ENCODE peak calls at places on chromosome 16, in ten cellular contexts. One of them, this sample, is unnamed.
A peak's percentile ranks its signal among the peaks of the same experiment; 100 is the strongest.

GRCh38 chr16:74903095-74903494 is 81.8 kb downstream of the WDR59 start:
- DNase-seq in endothelial cell of umbilical vein: no peak
- DNase-seq in A549: no peak
- DNase-seq in testis: no peak
- DNase-seq in uterus: no peak
- DNase-seq in transverse colon: no peak
- DNase-seq in body of pancreas: no peak
- DNase-seq in heart left ventricle: no peak
- DNase-seq in upper lobe of left lung: no peak
- DNase-seq in gastrocnemius medialis: no peak
- DNase-seq in this sample: no peak

GRCh38 chr16:29837833-29838232 is 17.6 kb downstream of the MVP start:
- DNase-seq in gastrocnemius medialis: no peak
- DNase-seq in upper lobe of left lung: no peak
- DNase-seq in endothelial cell of umbilical vein: peak; percentile 88
- DNase-seq in body of pancreas: no peak
- DNase-seq in uterus: no peak
- DNase-seq in heart left ventricle: no peak
- DNase-seq in transverse colon: no peak
- DNase-seq in testis: no peak
- DNase-seq in A549: no peak
- DNase-seq in this sample: no peak

GRCh38 chr16:23498863-23499262 is 11.4 kb downstream of the GGA2 start:
- DNase-seq in endothelial cell of umbilical vein: no peak
- DNase-seq in testis: no peak
- DNase-seq in A549: no peak
- DNase-seq in heart left ventricle: no peak
- DNase-seq in transverse colon: no peak
- DNase-seq in upper lobe of left lung: no peak
- DNase-seq in uterus: no peak
- DNase-seq in body of pancreas: no peak
- DNase-seq in gastrocnemius medialis: no peak
- DNase-seq in this sample: no peak

GRCh38 chr16:13110124-13110796 is 208.9 kb downstream of the SHISA9 start:
- DNase-seq in transverse colon: no peak
- DNase-seq in uterus: no peak
- DNase-seq in body of pancreas: peak; percentile 21
- DNase-seq in endothelial cell of umbilical vein: no peak
- DNase-seq in testis: no peak
- DNase-seq in heart left ventricle: no peak
- DNase-seq in gastrocnemius medialis: peak; percentile 43
- DNase-seq in A549: peak; percentile 39
- DNase-seq in upper lobe of left lung: no peak
- DNase-seq in this sample: no peak

GRCh38 chr16:63422633-63423032 is 1386.4 kb upstream of the CDH8 start:
- DNase-seq in upper lobe of left lung: no peak
- DNase-seq in uterus: no peak
- DNase-seq in transverse colon: no peak
- DNase-seq in testis: no peak
- DNase-seq in endothelial cell of umbilical vein: no peak
- DNase-seq in gastrocnemius medialis: no peak
- DNase-seq in heart left ventricle: no peak
- DNase-seq in body of pancreas: no peak
- DNase-seq in A549: no peak
- DNase-seq in this sample: no peak

GRCh38 chr16:63945805-63946204 is 1176.1 kb downstream of the CDH11 start:
- DNase-seq in body of pancreas: no peak
- DNase-seq in heart left ventricle: no peak
- DNase-seq in uterus: no peak
- DNase-seq in transverse colon: no peak
- DNase-seq in testis: no peak
- DNase-seq in upper lobe of left lung: no peak
- DNase-seq in gastrocnemius medialis: no peak
- DNase-seq in endothelial cell of umbilical vein: no peak
- DNase-seq in A549: no peak
- DNase-seq in this sample: no peak

GRCh38 chr16:28823291-28823718 is 506 bp downstream of the ATXN2L start:
- DNase-seq in uterus: no peak
- DNase-seq in transverse colon: no peak
- DNase-seq in A549: no peak
- DNase-seq in upper lobe of left lung: no peak
- DNase-seq in heart left ventricle: no peak
- DNase-seq in body of pancreas: no peak
- DNase-seq in gastrocnemius medialis: no peak
- DNase-seq in testis: no peak
- DNase-seq in endothelial cell of umbilical vein: no peak
- DNase-seq in this sample: no peak

GRCh38 chr16:80045944-80046660 is 445.6 kb upstream of the MAF start:
- DNase-seq in upper lobe of left lung: no peak
- DNase-seq in uterus: no peak
- DNase-seq in A549: no peak
- DNase-seq in body of pancreas: no peak
- DNase-seq in testis: no peak
- DNase-seq in heart left ventricle: no peak
- DNase-seq in endothelial cell of umbilical vein: no peak
- DNase-seq in transverse colon: no peak
- DNase-seq in gastrocnemius medialis: no peak
- DNase-seq in this sample: no peak

GRCh38 chr16:27718767-27719445 is 169.0 kb downstream of the KATNIP start:
- DNase-seq in body of pancreas: no peak
- DNase-seq in transverse colon: no peak
- DNase-seq in endothelial cell of umbilical vein: no peak
- DNase-seq in gastrocnemius medialis: no peak
- DNase-seq in A549: no peak
- DNase-seq in heart left ventricle: peak; percentile 13
- DNase-seq in upper lobe of left lung: no peak
- DNase-seq in testis: peak; percentile 92
- DNase-seq in uterus: no peak
- DNase-seq in this sample: no peak

GRCh38 chr16:17083628-17084027 is 387.1 kb downstream of the XYLT1 start:
- DNase-seq in A549: no peak
- DNase-seq in gastrocnemius medialis: no peak
- DNase-seq in body of pancreas: no peak
- DNase-seq in uterus: no peak
- DNase-seq in upper lobe of left lung: no peak
- DNase-seq in transverse colon: no peak
- DNase-seq in endothelial cell of umbilical vein: no peak
- DNase-seq in testis: no peak
- DNase-seq in heart left ventricle: no peak
- DNase-seq in this sample: no peak

GRCh38 chr16:71807905-71808592 is 585 bp downstream of the AP1G1 start:
- DNase-seq in upper lobe of left lung: peak; percentile 34
- DNase-seq in testis: peak; percentile 66
- DNase-seq in gastrocnemius medialis: peak; percentile 35
- DNase-seq in endothelial cell of umbilical vein: peak; percentile 55
- DNase-seq in transverse colon: peak; percentile 47
- DNase-seq in A549: peak; percentile 29
- DNase-seq in uterus: no peak
- DNase-seq in heart left ventricle: no peak
- DNase-seq in body of pancreas: peak; percentile 35
- DNase-seq in this sample: no peak

GRCh38 chr16:28110479-28110878 is 47.0 kb upstream of the GSG1L start:
- DNase-seq in transverse colon: no peak
- DNase-seq in heart left ventricle: no peak
- DNase-seq in gastrocnemius medialis: no peak
- DNase-seq in testis: no peak
- DNase-seq in A549: no peak
- DNase-seq in body of pancreas: no peak
- DNase-seq in endothelial cell of umbilical vein: no peak
- DNase-seq in upper lobe of left lung: peak; percentile 53
- DNase-seq in uterus: no peak
- DNase-seq in this sample: no peak

GRCh38 chr16:2341456-2342447 is 1.2 kb upstream of the ABCA3 start:
- DNase-seq in transverse colon: peak; percentile 18
- DNase-seq in endothelial cell of umbilical vein: no peak
- DNase-seq in testis: peak; percentile 29
- DNase-seq in A549: no peak
- DNase-seq in uterus: peak; percentile 27
- DNase-seq in upper lobe of left lung: no peak
- DNase-seq in heart left ventricle: peak; percentile 69
- DNase-seq in gastrocnemius medialis: peak; percentile 20
- DNase-seq in body of pancreas: no peak
- DNase-seq in this sample: no peak

DNA sequence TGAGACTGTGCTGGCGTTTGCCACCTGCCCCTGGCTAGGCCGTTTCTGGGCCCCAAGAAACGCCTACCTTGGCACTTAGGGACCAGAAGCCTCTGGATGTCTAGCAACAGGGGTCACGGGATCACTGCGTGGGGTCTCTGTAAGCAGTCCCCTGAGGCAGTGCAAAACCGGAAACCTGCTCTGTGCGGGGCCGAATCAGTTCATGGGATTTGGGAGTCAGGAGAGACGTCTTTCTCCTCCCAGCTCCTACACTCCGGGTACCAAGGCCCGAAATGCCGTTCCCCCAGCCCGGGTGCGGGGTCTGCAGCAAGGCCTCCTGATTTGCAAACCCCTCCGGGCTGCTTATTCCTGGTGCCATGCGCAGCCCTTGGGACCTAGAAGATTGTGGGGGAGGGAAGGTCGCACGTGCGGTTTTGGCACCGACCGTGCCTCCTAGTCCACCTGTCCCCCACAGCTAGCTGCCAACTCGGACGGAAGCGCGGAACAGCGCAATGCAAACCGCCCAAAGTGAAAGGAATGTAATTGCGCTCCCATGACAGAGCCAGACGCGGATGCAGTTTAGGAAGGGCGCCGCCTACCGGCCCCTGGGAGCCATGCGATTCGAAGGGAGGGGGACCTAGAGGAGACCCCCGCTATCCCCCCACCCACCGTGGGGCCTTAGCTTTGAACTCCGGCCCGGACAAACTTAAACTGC is 6.5 kb downstream of the IRX5 start:
- DNase-seq in heart left ventricle: peak; percentile 69
- DNase-seq in body of pancreas: no peak
- DNase-seq in uterus: no peak
- DNase-seq in gastrocnemius medialis: no peak
- DNase-seq in upper lobe of left lung: peak; percentile 73
- DNase-seq in endothelial cell of umbilical vein: peak; percentile 24
- DNase-seq in testis: peak; percentile 59
- DNase-seq in transverse colon: no peak
- DNase-seq in A549: peak; percentile 50
- DNase-seq in this sample: peak; percentile 83
- TF ChIP-seq CTCF in heart left ventricle: peak; percentile 54
- TF ChIP-seq CTCF in body of pancreas: peak; percentile 33
- TF ChIP-seq CTCF in uterus: peak; percentile 13
- TF ChIP-seq CTCF in gastrocnemius medialis: peak; percentile 51
- TF ChIP-seq CTCF in upper lobe of left lung: peak; percentile 37
- TF ChIP-seq CTCF in endothelial cell of umbilical vein: peak; percentile 66
- TF ChIP-seq CTCF in testis: no peak
- TF ChIP-seq CTCF in transverse colon: peak; percentile 18
- TF ChIP-seq CTCF in A549: peak; percentile 74
- TF ChIP-seq CTCF in this sample: peak; percentile 78

DNA sequence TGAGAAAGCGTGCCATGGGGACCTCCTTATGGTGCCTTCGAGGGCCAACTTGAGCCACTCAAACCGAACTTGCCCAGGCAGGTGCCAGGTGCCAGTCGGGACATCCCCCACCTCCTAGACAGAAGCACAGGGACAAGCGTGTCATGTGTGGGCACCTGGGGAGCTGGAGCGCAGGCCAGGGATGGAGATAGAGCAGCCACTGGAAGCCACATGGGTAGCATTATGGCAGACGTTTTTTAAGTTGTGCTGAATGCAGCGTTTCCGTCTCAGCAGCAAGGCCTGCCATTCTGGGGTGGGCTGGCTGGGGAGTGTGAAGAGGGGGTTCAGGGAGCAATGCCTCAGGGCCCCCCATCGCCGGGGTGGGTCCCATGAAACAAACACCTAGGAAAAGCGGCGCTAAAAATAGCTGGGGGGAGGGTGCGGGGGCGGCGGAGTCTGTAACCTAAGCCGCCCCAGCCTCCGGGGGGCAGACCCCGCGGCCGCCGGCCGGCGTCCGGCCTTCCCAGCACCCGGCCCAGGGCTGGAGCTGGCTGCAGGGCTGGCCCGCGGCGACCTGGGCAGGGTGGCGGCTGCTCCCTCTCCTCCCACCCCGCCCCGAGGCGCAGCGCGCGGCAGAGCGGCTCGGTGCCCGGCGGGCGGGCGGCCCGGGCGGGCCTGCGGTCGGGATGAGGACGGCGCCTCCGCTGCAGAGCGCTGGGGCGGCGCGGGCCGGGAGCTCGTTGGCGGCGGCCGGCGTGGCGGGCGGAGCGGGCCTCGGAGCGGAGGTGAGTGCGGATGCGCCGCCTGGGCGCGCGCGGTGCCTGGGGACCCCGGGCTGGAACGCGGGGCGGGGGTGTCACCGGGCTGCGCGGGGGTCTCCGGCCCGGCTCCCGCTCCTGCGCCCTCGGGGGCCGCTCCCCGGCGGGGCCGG is at the start of gene ZNF469:
- DNase-seq in uterus: peak; percentile 31
- DNase-seq in heart left ventricle: peak; percentile 66
- DNase-seq in body of pancreas: no peak
- DNase-seq in upper lobe of left lung: no peak
- DNase-seq in A549: peak; percentile 58
- DNase-seq in testis: no peak
- DNase-seq in transverse colon: no peak
- DNase-seq in gastrocnemius medialis: no peak
- DNase-seq in endothelial cell of umbilical vein: no peak
- DNase-seq in this sample: no peak
- TF ChIP-seq POLR2A in uterus: no peak
- TF ChIP-seq POLR2A in heart left ventricle: no peak
- TF ChIP-seq POLR2A in body of pancreas: no peak
- TF ChIP-seq POLR2A in upper lobe of left lung: no peak
- TF ChIP-seq POLR2A in A549: peak; percentile 36
- TF ChIP-seq POLR2A in testis: no peak
- TF ChIP-seq POLR2A in transverse colon: no peak
- TF ChIP-seq POLR2A in gastrocnemius medialis: peak; percentile 19
- TF ChIP-seq POLR2A in endothelial cell of umbilical vein: no peak
- TF ChIP-seq POLR2A in this sample: no peak

GRCh38 chr16:21653571-21653970 is 1.2 kb upstream of the IGSF6 start:
- DNase-seq in gastrocnemius medialis: no peak
- DNase-seq in body of pancreas: peak; percentile 33
- DNase-seq in upper lobe of left lung: no peak
- DNase-seq in heart left ventricle: no peak
- DNase-seq in A549: no peak
- DNase-seq in transverse colon: no peak
- DNase-seq in uterus: no peak
- DNase-seq in endothelial cell of umbilical vein: no peak
- DNase-seq in testis: no peak
- DNase-seq in this sample: no peak
- TF ChIP-seq CTCF in gastrocnemius medialis: no peak
- TF ChIP-seq CTCF in body of pancreas: no peak
- TF ChIP-seq CTCF in upper lobe of left lung: no peak
- TF ChIP-seq CTCF in heart left ventricle: no peak
- TF ChIP-seq CTCF in A549: no peak
- TF ChIP-seq CTCF in transverse colon: no peak
- TF ChIP-seq CTCF in uterus: no peak
- TF ChIP-seq CTCF in endothelial cell of umbilical vein: no peak
- TF ChIP-seq CTCF in testis: no peak
- TF ChIP-seq CTCF in this sample: no peak

DNA sequence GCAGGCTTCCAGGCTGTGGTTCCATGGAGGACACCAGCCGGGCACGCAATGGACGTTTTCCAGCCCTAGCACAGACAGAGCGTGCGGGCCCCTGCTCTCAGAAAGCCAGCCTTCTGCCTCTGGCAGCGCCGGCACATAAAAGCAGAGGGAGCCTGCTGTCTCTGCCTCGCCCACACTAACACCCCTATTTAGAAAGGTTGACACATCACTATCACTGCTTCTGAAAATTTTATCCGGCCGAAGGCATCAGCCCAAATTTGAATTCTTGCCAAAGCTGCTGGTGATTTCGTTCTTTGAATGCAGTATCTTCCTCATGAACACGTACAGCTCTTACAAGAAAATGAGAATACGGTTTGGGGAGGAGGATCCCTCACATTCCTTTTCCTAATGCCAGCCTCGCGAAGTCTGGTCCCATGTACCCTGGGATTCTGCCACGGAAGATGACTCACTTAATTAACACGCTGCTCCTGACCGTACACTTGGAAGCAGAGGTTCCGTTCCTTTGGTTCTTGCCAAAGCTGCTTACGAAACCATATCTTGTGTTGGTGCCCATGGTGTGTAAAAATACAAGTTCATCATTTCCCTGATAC is 1.3 kb upstream of the RAB11FIP3 start:
- DNase-seq in uterus: peak; percentile 80
- DNase-seq in testis: peak; percentile 78
- DNase-seq in heart left ventricle: no peak
- DNase-seq in A549: peak; percentile 50
- DNase-seq in gastrocnemius medialis: peak; percentile 94
- DNase-seq in transverse colon: peak; percentile 60
- DNase-seq in upper lobe of left lung: peak; percentile 56
- DNase-seq in body of pancreas: peak; percentile 45
- DNase-seq in endothelial cell of umbilical vein: peak; percentile 84
- DNase-seq in this sample: no peak
- TF ChIP-seq POLR2A in uterus: peak; percentile 12
- TF ChIP-seq POLR2A in testis: no peak
- TF ChIP-seq POLR2A in heart left ventricle: no peak
- TF ChIP-seq POLR2A in A549: no peak
- TF ChIP-seq POLR2A in gastrocnemius medialis: peak; percentile 90
- TF ChIP-seq POLR2A in transverse colon: no peak
- TF ChIP-seq POLR2A in upper lobe of left lung: no peak
- TF ChIP-seq POLR2A in body of pancreas: no peak
- TF ChIP-seq POLR2A in endothelial cell of umbilical vein: peak; percentile 58
- TF ChIP-seq POLR2A in this sample: no peak